ENCODE peak calls at places on chromosome 19, in four cellular contexts. W is heart right ventricle, N is ascending aorta, H is cardiac fibroblast. X is an unnamed sample.

GRCh38 chr19:51354103-51354741 is 12.0 kb downstream of the ETFB start:
- DNase-seq in W (no peak), N (no peak), H (no peak), X (no peak)

GRCh38 chr19:53991224-53992113 is at the start of gene CACNG6:
- DNase-seq in W (no peak), N (no peak), H (peak), X (no peak)

GRCh38 chr19:14560776-14561108 is 11.1 kb downstream of the NDUFB7 start:
- DNase-seq in W (no peak), N (no peak), H (no peak), X (no peak)

GRCh38 chr19:50831026-50831396 is 2.4 kb downstream of the KLK15 start:
- DNase-seq in W (no peak), N (no peak), H (no peak), X (no peak)

GRCh38 chr19:55082023-55082851 is 6.6 kb downstream of the EPS8L1 start:
- DNase-seq in W (peak), N (no peak), H (peak), X (no peak)

GRCh38 chr19:11451327-11451941 is 16.0 kb downstream of the PRKCSH start:
- DNase-seq in W (no peak), N (no peak), H (no peak), X (no peak)

GRCh38 chr19:2933490-2933910 is 11.3 kb downstream of the ZNF77 start:
- DNase-seq in W (no peak), N (no peak), H (no peak), X (no peak)

GRCh38 chr19:280541-281007 is 10.6 kb downstream of the PLPP2 start:
- DNase-seq in W (no peak), N (no peak), H (no peak), X (peak)

DNA sequence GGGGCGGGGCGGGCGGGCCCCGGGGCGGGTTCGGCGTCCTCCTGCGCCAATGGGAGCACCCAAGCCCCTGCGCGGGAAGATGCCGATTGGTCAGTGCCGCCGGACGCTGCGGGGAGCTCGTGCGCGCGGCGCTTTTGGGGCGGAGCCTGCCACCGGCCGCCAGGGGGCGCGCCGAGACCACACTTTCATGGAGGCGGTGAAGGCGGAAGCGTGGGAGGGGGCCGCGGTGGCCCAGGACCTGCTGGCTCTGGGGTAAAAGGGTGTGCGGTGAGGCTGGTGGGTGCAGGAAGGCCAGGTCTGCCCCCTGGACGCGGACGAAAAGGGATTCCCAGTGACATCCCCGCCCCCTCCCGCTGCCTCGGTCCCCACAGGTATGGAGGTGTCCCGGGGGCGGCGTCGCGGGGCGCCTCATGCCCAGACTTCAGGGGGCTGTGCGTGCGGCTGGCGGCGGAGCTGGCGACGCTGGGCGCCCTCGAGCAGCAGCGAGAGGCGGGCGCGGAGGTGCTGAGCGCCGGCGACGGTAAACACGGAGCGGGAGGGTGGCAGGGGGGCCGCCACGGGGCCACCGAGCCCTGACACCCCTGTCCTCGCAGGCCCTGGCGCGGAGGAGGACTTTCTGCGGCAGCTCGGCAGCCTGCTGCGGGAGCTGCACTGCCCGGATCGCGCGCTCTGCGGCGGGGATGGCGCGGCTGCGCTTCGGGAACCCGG is at the start of gene FAM98C:
- DNase-seq in W (peak), N (peak), H (peak), X (peak)
- H3K4me3 ChIP-seq in W (peak), N (peak), H (peak), X (peak)

GRCh38 chr19:19559942-19560341 is 21.9 kb downstream of the CILP2 start:
- DNase-seq in W (no peak), N (no peak), H (no peak), X (no peak)

GRCh38 chr19:19563348-19563848 is 25.3 kb downstream of the CILP2 start:
- DNase-seq in W (no peak), N (no peak), H (no peak), X (peak)

GRCh38 chr19:19566306-19566705 is 28.2 kb downstream of the CILP2 start:
- DNase-seq in W (no peak), N (no peak), H (peak), X (peak)

GRCh38 chr19:19561946-19562664 is 24.0 kb downstream of the CILP2 start:
- DNase-seq in W (no peak), N (no peak), H (no peak), X (peak)

DNA sequence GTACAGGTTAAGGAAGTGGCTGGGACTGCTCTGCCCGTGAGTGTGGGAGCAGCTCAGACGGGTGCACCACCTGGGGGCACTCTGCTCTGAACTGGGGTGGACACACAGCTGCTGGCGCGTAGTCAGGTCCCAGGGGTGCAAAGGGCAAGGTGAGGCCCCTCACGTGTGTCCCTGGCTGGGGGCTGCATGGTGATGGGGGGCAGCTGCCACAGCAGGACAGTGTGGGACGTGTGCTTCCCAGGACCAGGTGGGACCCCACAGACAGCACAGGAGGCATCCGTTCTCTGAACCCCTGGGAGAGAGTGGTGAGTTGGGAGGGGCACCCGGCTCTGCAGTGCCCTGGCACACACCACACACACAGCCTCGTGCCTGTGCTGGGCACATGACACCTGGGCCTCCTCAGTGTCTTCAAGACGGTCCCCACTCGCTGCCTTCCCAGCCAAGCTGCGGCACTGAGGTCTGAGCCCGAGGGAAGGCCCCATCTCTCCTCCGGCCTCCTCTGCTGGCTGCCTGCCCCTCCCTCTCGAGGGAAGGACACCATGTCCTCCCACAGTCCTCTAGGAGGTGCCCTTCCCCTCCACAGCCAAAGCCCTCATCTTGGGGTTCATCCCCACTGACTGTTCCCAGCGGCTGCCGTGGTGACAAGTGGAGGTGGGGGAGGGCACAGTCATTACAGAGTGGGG is 24.7 kb downstream of the CILP2 start:
- DNase-seq in W (no peak), N (no peak), H (no peak), X (peak)
- TF ChIP-seq CTCF in W (no peak), N (no peak), H (no peak), X (no peak)

GRCh38 chr19:41551711-41552110 is 24.3 kb upstream of the CEACAM21 start:
- DNase-seq in W (no peak), N (no peak), H (no peak), X (no peak)

GRCh38 chr19:41552558-41552957 is 23.4 kb upstream of the CEACAM21 start:
- DNase-seq in W (no peak), N (no peak), H (no peak), X (no peak)

GRCh38 chr19:41548954-41549688 is 26.8 kb upstream of the CEACAM21 start:
- DNase-seq in W (peak), N (no peak), H (no peak), X (no peak)

GRCh38 chr19:41553804-41554203 is 22.2 kb upstream of the CEACAM21 start:
- DNase-seq in W (no peak), N (no peak), H (no peak), X (no peak)

DNA sequence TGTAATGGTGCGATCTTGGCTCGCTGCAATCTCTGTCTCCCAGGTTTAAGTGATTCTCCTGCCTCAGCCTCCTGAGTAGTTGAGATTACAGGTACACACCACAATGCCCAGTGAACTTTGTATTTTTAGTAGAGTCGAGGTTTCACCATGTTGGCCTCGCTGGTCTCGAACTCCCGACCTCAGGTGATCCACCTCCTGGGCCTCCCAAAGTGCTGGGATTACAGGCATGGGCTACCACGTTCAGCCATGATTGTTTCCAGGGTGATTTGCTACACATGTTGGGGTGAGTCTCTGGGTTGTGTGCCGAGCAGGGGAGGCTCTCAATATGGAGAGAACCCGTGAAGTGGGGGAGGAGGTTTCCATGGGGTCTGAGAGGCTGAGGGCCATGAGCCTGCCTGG is 24.8 kb upstream of the CEACAM21 start:
- DNase-seq in W (no peak), N (no peak), H (no peak), X (no peak)
- H3K4me3 ChIP-seq in W (no peak), N (no peak), H (no peak), X (no peak)

GRCh38 chr19:5289060-5289990 is 51.3 kb downstream of the PTPRS start:
- DNase-seq in W (no peak), N (no peak), H (no peak), X (no peak)
- TF ChIP-seq CTCF in W (no peak), N (no peak), H (no peak), X (no peak)

GRCh38 chr19:12985049-12985776 is 10.1 kb upstream of the NFIX start:
- DNase-seq in W (peak), N (peak), H (peak), X (peak)
- H3K4me3 ChIP-seq in W (no peak), N (no peak), H (no peak), X (no peak)

GRCh38 chr19:49180659-49181058 is 23.1 kb downstream of the TRPM4 start:
- DNase-seq in W (no peak), N (no peak), H (no peak), X (no peak)
- TF ChIP-seq CTCF in W (no peak), N (no peak), H (no peak), X (no peak)

DNA sequence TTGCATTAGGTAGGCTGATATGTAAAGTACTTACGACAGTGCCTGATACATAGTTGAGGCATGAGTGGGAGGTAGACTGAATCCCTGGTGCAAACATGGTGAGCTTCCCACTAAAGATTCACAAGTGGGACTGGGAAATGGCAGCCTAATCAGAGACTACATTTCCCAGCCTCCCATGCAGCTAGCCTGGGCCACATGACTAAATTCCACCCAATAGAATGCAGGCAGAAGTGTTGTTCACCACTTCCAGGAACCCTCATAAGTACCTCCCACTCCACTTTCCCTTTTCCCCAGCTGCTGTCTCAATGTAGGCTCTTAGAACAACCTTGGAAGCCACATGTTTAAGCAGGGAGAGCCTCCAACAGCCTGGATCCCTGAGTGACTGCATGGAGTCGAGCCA is 104.9 kb downstream of the CACNA1A start:
- DNase-seq in W (no peak), N (no peak), H (peak), X (no peak)
- H3K4me3 ChIP-seq in W (no peak), N (no peak), H (no peak), X (no peak)

X was measured in lower leg skin.